ENCODE peak calls at places on chromosomes 6 and 20, in seven cellular contexts. I, P, E, J, K, N and U are unnamed samples. For H3K9me3, the result is how much of the 10 kb centered on the place peaks cover.

GRCh38 chr20:38046572-38046971 is 13.0 kb downstream of the RPRD1B start:
- DNase-seq in E (no peak), J (no peak), I (no peak), P (no peak), K (no peak), N (no peak), U (no peak)

GRCh38 chr6:33014841-33015634 is 5.6 kb upstream of the HLA-DOA start:
- DNase-seq in J (peak), K (no peak), E (no peak), I (peak), P (peak), N (no peak), U (peak)

GRCh38 chr20:57618091-57618765 is 2.0 kb downstream of the ZBP1 start:
- DNase-seq in P (no peak), J (peak), E (no peak), N (no peak), K (no peak), I (peak), U (peak)

GRCh38 chr20:49896204-49896603 is 19.1 kb downstream of the SPATA2 start:
- DNase-seq in P (no peak), I (no peak), J (no peak), K (no peak), N (no peak), E (no peak), U (no peak)

GRCh38 chr6:82362868-82363267 is 749 bp upstream of the TPBG start:
- DNase-seq in J (peak), P (peak), E (peak), I (no peak), K (no peak), N (no peak), U (no peak)

GRCh38 chr20:5511930-5512329 is 195.2 kb upstream of the PROKR2 start:
- DNase-seq in E (no peak), N (no peak), K (no peak), J (no peak), P (no peak), I (no peak), U (no peak)

GRCh38 chr6:127147576-127147975 is 29.1 kb downstream of the RSPO3 start:
- DNase-seq in J (no peak), I (no peak), P (no peak), K (no peak), N (no peak), E (no peak), U (no peak)

GRCh38 chr6:52390361-52390727 is 28.4 kb downstream of the PAQR8 start:
- DNase-seq in P (peak), I (peak), J (peak), E (no peak), N (peak), K (no peak), U (peak)

GRCh38 chr6:132147530-132148011 is 196.4 kb upstream of the CCN2 start:
- DNase-seq in N (no peak), P (peak), I (no peak), E (no peak), J (no peak), K (no peak), U (no peak)

GRCh38 chr20:20683922-20684321 is 28.5 kb downstream of the RALGAPA2 start:
- DNase-seq in E (no peak), I (no peak), K (no peak), N (no peak), P (no peak), J (no peak), U (no peak)

GRCh38 chr6:126127662-126128061 is 141.3 kb downstream of the TRMT11 start:
- DNase-seq in E (no peak), I (peak), J (no peak), N (no peak), P (no peak), K (no peak), U (no peak)

GRCh38 chr20:48616481-48616880 is 211.3 kb downstream of the PREX1 start:
- DNase-seq in J (no peak), E (no peak), N (no peak), K (no peak), P (no peak), I (no peak), U (no peak)

GRCh38 chr20:25867776-25868649 is 171.4 kb upstream of the ZNF337 start:
- DNase-seq in E (peak), K (peak), P (no peak), I (peak), N (peak), J (peak), U (peak)

GRCh38 chr6:92701425-92702096 is 717.8 kb downstream of the EPHA7 start:
- DNase-seq in J (no peak), I (no peak), P (no peak), N (no peak), E (no peak), K (no peak), U (no peak)

GRCh38 chr6:37665309-37665708 is 32.4 kb downstream of the MDGA1 start:
- DNase-seq in E (no peak), N (no peak), J (no peak), I (no peak), K (no peak), P (no peak), U (no peak)

GRCh38 chr20:58129736-58130135 is 98.7 kb downstream of the ANKRD60 start:
- DNase-seq in P (no peak), J (no peak), I (no peak), K (no peak), E (no peak), N (no peak), U (no peak)

GRCh38 chr6:8017705-8018104 is 46.5 kb downstream of the BLOC1S5 start:
- DNase-seq in I (no peak), E (no peak), N (no peak), K (no peak), P (no peak), J (no peak), U (no peak)

DNA sequence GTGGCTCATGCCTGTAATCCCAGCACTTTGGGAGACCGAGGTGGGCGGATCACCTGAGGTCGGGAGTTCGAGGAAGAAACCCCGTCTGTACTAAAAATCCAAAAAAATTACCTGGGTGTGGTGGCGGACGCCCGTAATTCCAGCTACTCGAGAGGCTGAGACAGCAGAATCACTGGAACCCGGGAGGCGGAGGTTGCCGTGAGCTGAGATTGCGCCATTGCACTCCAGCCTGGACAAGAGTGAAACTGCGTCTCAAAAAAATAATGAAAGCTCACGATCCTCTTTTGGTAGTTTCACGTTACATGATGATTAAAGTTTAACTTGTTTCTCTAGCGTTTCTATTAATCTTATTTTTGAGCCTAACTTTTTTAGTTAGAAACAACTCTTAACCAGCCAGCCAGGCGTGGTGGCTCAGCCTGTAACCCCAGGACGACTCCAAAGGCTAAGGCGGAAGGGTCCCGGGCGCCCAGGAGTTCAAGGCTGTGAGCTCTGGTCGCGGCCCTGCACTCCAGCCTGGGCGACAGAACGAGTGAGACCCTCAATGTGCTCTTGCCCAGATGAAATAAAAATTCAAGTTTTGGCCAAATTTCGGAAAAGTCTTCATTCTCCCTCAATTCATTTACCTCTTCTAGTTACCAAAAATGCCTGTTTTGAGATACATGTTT is 1.2 kb upstream of the WRNIP1 start:
- DNase-seq in E (no peak), I (no peak), N (no peak), J (no peak), K (no peak), P (no peak), U (no peak)
- H3K27ac ChIP-seq in E (peak), I (peak), N (peak), J (peak), K (peak), P (peak), U (peak)

GRCh38 chr6:3745566-3746118 is 5.9 kb downstream of the PXDC1 start:
- DNase-seq in I (no peak), N (no peak), K (no peak), P (no peak), E (no peak), J (no peak), U (no peak)

GRCh38 chr6:3744901-3745470 is 6.5 kb downstream of the PXDC1 start:
- DNase-seq in N (no peak), J (no peak), K (no peak), I (no peak), E (no peak), P (no peak), U (no peak)

GRCh38 chr6:3743541-3743940 is 8.0 kb downstream of the PXDC1 start:
- DNase-seq in I (no peak), P (no peak), J (no peak), E (no peak), N (no peak), K (no peak), U (no peak)

GRCh38 chr6:3742426-3743344 is 8.8 kb downstream of the PXDC1 start:
- DNase-seq in K (peak), J (peak), P (no peak), I (peak), E (peak), N (peak), U (peak)

DNA sequence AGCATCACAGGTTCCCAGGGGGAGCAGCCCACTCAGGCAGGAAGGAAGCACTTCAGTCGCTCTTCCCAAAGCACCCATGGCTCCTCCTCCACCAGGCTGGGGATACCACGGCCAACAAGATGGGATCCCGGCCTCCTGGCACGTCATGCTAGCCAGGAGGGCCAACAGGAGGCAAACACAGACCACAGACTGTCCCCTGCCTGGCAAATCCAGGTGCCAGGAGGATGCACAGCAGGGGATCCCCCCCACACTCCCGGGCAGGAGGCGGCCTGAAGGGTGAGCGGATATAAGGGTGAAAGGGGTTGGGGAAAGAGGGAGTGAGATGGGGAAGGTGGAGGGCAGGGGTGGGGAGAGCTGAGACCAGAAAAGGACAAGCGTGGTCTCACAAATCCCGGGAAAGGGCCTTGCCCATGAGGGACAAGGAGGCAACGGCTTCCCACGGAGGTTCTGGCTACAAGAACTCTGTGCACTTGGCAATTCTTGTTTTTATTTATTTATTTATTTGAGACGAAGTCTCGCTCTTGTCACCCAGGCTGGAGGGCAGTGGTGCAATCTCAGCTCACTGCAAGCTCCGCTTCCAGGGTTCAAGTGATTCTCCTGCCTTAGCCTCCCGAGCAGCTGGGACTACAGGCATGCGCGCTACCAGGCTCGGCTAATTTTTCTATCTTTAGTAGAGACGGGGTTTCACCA is 7.2 kb downstream of the PXDC1 start:
- DNase-seq in K (no peak), I (no peak), J (no peak), N (no peak), P (no peak), E (no peak), U (no peak)
- H3K4me3 ChIP-seq in K (peak), I (no peak), J (no peak), N (no peak), P (no peak), E (no peak), U (no peak)

DNA sequence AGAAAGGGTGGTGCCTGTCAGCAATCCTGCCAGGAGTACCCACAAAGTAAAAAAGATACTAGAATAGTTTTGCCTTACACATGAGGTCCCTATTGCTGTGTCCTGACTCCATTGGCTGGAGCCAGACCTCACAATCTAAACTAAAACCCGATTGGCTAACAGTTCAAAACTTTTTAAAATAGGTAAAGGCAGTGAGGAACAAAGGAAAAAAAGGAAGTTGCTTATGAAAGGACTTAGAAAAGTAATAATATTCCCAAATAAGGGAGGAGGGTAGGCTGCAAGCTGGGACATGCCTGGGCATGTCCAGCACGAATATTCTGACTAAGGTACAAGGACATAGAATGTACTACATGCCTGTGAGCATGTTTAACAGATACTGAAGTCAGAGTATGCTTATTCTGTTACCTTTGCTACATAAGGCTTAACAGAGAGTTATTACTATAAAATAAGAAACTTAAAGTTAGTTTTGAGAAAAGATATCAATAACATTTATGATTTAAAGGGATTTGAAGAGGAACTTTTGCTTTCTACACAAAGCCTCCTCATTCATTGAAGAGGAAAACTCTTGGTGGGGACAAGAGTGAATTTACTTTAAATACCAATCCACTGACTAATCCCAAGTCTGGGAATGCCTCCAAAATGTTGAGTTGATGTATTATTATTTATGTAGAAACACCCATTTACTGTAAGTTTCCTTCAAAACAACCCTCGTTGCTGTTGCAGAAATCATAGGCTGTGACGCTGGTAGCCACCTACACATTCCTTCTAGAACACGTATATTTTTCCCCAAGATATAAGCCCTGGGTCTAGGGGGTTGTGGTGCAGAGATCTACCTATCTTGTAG is 8.2 kb upstream of the MTHFD1L start:
- DNase-seq in K (no peak), E (no peak), I (peak), J (peak), N (no peak), P (peak), U (no peak)
- H3K9me3 ChIP-seq in K (under half), E (under half), I (under half), J (under half), N (under half), P (under half), U (under half)

GRCh38 chr6:85078071-85078470 is 313.7 kb upstream of the TBX18 start:
- DNase-seq in E (no peak), I (peak), P (peak), J (peak), N (no peak), K (no peak), U (no peak)
- H3K27ac ChIP-seq in E (no peak), I (no peak), P (peak), J (no peak), N (no peak), K (no peak), U (no peak)

DNA sequence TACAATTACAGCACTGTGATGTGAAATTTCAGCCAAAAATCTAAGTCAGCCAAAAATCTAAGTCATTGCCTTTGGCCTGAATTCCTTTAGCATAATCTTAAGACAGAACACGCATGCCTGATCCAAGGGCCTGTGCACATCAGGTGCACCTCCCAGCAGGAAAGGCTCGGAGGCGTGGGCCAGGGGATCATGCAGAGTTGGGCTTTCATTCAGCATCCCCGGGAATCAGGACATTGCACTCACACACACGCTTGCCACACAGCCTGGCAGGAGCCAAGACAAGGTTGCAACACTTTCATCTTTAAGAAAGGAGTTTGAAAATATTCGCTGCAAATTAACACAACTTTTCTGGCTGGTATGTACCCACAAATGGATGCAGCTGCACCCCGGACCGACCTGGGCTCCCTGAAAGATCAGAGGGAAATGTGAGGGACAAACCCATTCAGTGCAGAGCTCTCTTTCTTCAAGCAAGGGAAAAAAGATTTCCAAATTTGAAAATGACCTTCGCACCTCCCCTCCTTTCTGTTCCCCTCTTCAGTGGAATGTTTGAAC is 48.8 kb downstream of the ERMARD start:
- DNase-seq in K (no peak), P (no peak), N (no peak), J (no peak), E (no peak), I (no peak), U (no peak)
- H3K4me3 ChIP-seq in K (no peak), P (no peak), N (no peak), J (no peak), E (no peak), I (no peak), U (no peak)

DNA sequence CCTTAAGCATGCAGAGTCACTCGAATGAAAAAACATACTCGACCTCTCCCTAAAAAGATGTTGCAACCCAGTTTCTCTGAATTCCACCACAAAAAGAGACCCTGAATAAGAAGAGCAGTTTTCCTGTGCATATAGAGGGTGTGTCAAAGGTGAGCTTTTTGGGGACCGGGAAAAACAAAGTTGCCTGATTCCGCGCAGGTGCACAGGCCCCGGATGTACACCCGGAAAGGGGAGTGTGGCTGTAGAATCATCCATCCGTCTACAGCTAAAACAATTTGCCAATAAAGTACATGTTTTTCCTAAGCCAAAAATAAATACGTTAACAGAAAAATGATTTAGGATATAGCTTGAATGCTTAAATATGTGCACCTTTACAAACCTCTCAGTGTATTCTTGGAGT is 41.2 kb upstream of the IRF4 start:
- DNase-seq in K (no peak), J (no peak), N (no peak), I (no peak), P (no peak), E (no peak), U (no peak)
- H3K9me3 ChIP-seq in K (under half), J (under half), N (under half), I (under half), P (under half), E (under half), U (under half)

GRCh38 chr6:27754408-27754782 is 157.8 kb downstream of the OR2B2 start:
- DNase-seq in K (no peak), I (no peak), N (no peak), P (no peak), J (no peak), E (no peak), U (no peak)

GRCh38 chr6:27759930-27760329 is 152.3 kb downstream of the OR2B2 start:
- DNase-seq in J (no peak), E (no peak), P (no peak), I (no peak), N (no peak), K (no peak), U (no peak)

GRCh38 chr6:27755768-27756167 is 156.4 kb downstream of the OR2B2 start:
- DNase-seq in E (no peak), P (no peak), N (peak), K (no peak), I (no peak), J (no peak), U (no peak)

GRCh38 chr6:27758471-27758870 is 153.7 kb downstream of the OR2B2 start:
- DNase-seq in I (no peak), E (no peak), N (no peak), K (no peak), P (no peak), J (no peak), U (no peak)

GRCh38 chr6:27757307-27757706 is 154.9 kb downstream of the OR2B2 start:
- DNase-seq in P (no peak), I (no peak), E (peak), J (peak), N (peak), K (no peak), U (peak)
- H3K27ac ChIP-seq in P (no peak), I (no peak), E (no peak), J (no peak), N (no peak), K (no peak), U (no peak)

GRCh38 chr6:170289108-170289931 is 1.6 kb downstream of the DLL1 start:
- DNase-seq in E (no peak), N (no peak), K (no peak), P (no peak), J (no peak), I (peak), U (no peak)
- H3K4me3 ChIP-seq in E (peak), N (peak), K (peak), P (peak), J (peak), I (peak), U (peak)

GRCh38 chr20:41559658-41560057 is 58.5 kb downstream of the CHD6 start:
- DNase-seq in I (no peak), P (no peak), K (no peak), N (no peak), J (no peak), E (no peak), U (no peak)
- H3K9me3 ChIP-seq in I (under half), P (under half), K (under half), N (under half), J (under half), E (under half), U (under half)